ENCODE peak calls at places on chromosomes 5 and 9, in eight cellular contexts. One of them, this sample, is unnamed.

GRCh38 chr5:154714271-154714986 is 40.7 kb upstream of the LARP1 start:
- DNase-seq in GM13977: no peak
- DNase-seq in GM13976: peak; percentile 33
- DNase-seq in IMR-90: peak; percentile 77
- DNase-seq in Caco-2: no peak
- DNase-seq in progenitor cell of endocrine pancreas: no peak
- DNase-seq in psoas muscle: no peak
- DNase-seq in brain microvascular endothelial cell: peak; percentile 37
- DNase-seq in this sample: peak; percentile 30

GRCh38 chr9:132451276-132451675 is 41.3 kb downstream of the CFAP77 start:
- DNase-seq in GM13977: no peak
- DNase-seq in GM13976: no peak
- DNase-seq in IMR-90: no peak
- DNase-seq in Caco-2: no peak
- DNase-seq in progenitor cell of endocrine pancreas: no peak
- DNase-seq in psoas muscle: no peak
- DNase-seq in brain microvascular endothelial cell: no peak
- DNase-seq in this sample: no peak

GRCh38 chr5:145931718-145932117 is 4.7 kb upstream of the SH3RF2 start:
- DNase-seq in GM13977: no peak
- DNase-seq in GM13976: no peak
- DNase-seq in IMR-90: peak; percentile 21
- DNase-seq in Caco-2: no peak
- DNase-seq in progenitor cell of endocrine pancreas: no peak
- DNase-seq in psoas muscle: no peak
- DNase-seq in brain microvascular endothelial cell: no peak
- DNase-seq in this sample: no peak

GRCh38 chr5:131272365-131273123 is 8.7 kb downstream of the CDC42SE2 start:
- DNase-seq in GM13977: peak; percentile 51
- DNase-seq in GM13976: peak; percentile 41
- DNase-seq in IMR-90: peak; percentile 59
- DNase-seq in Caco-2: no peak
- DNase-seq in progenitor cell of endocrine pancreas: no peak
- DNase-seq in psoas muscle: no peak
- DNase-seq in brain microvascular endothelial cell: no peak
- DNase-seq in this sample: no peak

GRCh38 chr5:152306386-152306785 is 98.7 kb downstream of the NMUR2 start:
- DNase-seq in GM13977: no peak
- DNase-seq in GM13976: no peak
- DNase-seq in IMR-90: no peak
- DNase-seq in Caco-2: no peak
- DNase-seq in progenitor cell of endocrine pancreas: no peak
- DNase-seq in psoas muscle: no peak
- DNase-seq in brain microvascular endothelial cell: no peak
- DNase-seq in this sample: no peak

GRCh38 chr9:134536931-134537330 is 104.7 kb upstream of the COL5A1 start:
- DNase-seq in GM13977: no peak
- DNase-seq in GM13976: no peak
- DNase-seq in IMR-90: no peak
- DNase-seq in Caco-2: no peak
- DNase-seq in progenitor cell of endocrine pancreas: no peak
- DNase-seq in psoas muscle: peak; percentile 28
- DNase-seq in brain microvascular endothelial cell: no peak
- DNase-seq in this sample: no peak

GRCh38 chr9:136306691-136307208 is 2.9 kb upstream of the CCDC187 start:
- DNase-seq in GM13977: no peak
- DNase-seq in GM13976: no peak
- DNase-seq in IMR-90: no peak
- DNase-seq in Caco-2: peak; percentile 39
- DNase-seq in progenitor cell of endocrine pancreas: no peak
- DNase-seq in psoas muscle: no peak
- DNase-seq in brain microvascular endothelial cell: no peak
- DNase-seq in this sample: no peak

GRCh38 chr5:159730285-159730684 is 186.0 kb upstream of the ADRA1B start:
- DNase-seq in GM13977: no peak
- DNase-seq in GM13976: no peak
- DNase-seq in IMR-90: no peak
- DNase-seq in Caco-2: no peak
- DNase-seq in progenitor cell of endocrine pancreas: no peak
- DNase-seq in psoas muscle: no peak
- DNase-seq in brain microvascular endothelial cell: no peak
- DNase-seq in this sample: no peak

GRCh38 chr9:135515083-135515511 is 6.1 kb upstream of the LCN1 start:
- DNase-seq in GM13977: peak; percentile 7
- DNase-seq in GM13976: no peak
- DNase-seq in IMR-90: no peak
- DNase-seq in Caco-2: no peak
- DNase-seq in progenitor cell of endocrine pancreas: no peak
- DNase-seq in psoas muscle: no peak
- DNase-seq in brain microvascular endothelial cell: no peak
- DNase-seq in this sample: no peak

GRCh38 chr5:96322865-96323264 is 110.2 kb downstream of the PCSK1 start:
- DNase-seq in GM13977: no peak
- DNase-seq in GM13976: no peak
- DNase-seq in IMR-90: no peak
- DNase-seq in Caco-2: no peak
- DNase-seq in progenitor cell of endocrine pancreas: no peak
- DNase-seq in psoas muscle: no peak
- DNase-seq in brain microvascular endothelial cell: no peak
- DNase-seq in this sample: no peak

GRCh38 chr5:109125755-109126429 is 283.9 kb downstream of the PJA2 start:
- DNase-seq in GM13977: no peak
- DNase-seq in GM13976: no peak
- DNase-seq in IMR-90: no peak
- DNase-seq in Caco-2: no peak
- DNase-seq in progenitor cell of endocrine pancreas: no peak
- DNase-seq in psoas muscle: no peak
- DNase-seq in brain microvascular endothelial cell: no peak
- DNase-seq in this sample: no peak

GRCh38 chr5:74798977-74799911 is 32.2 kb downstream of the NSA2 start:
- DNase-seq in GM13977: no peak
- DNase-seq in GM13976: no peak
- DNase-seq in IMR-90: peak; percentile 20
- DNase-seq in Caco-2: no peak
- DNase-seq in progenitor cell of endocrine pancreas: no peak
- DNase-seq in psoas muscle: no peak
- DNase-seq in brain microvascular endothelial cell: no peak
- DNase-seq in this sample: no peak

GRCh38 chr5:32024751-32025150 is 149.4 kb downstream of the GOLPH3 start:
- DNase-seq in GM13977: no peak
- DNase-seq in GM13976: no peak
- DNase-seq in IMR-90: no peak
- DNase-seq in Caco-2: no peak
- DNase-seq in progenitor cell of endocrine pancreas: no peak
- DNase-seq in psoas muscle: no peak
- DNase-seq in brain microvascular endothelial cell: no peak
- DNase-seq in this sample: no peak

GRCh38 chr5:54651482-54652076 is 134.0 kb downstream of the SNX18 start:
- DNase-seq in GM13977: no peak
- DNase-seq in GM13976: no peak
- DNase-seq in IMR-90: peak; percentile 41
- DNase-seq in Caco-2: no peak
- DNase-seq in progenitor cell of endocrine pancreas: no peak
- DNase-seq in psoas muscle: peak; percentile 80
- DNase-seq in brain microvascular endothelial cell: peak; percentile 29
- DNase-seq in this sample: no peak

GRCh38 chr5:171342362-171343111 is 33.5 kb downstream of the TLX3 start:
- DNase-seq in GM13977: peak; percentile 41
- DNase-seq in GM13976: peak; percentile 67
- DNase-seq in IMR-90: peak; percentile 71
- DNase-seq in Caco-2: peak; percentile 60
- DNase-seq in progenitor cell of endocrine pancreas: no peak
- DNase-seq in psoas muscle: no peak
- DNase-seq in brain microvascular endothelial cell: peak; percentile 65
- DNase-seq in this sample: peak; percentile 36

GRCh38 chr9:130117376-130117775 is 54.8 kb upstream of the NCS1 start:
- DNase-seq in GM13977: no peak
- DNase-seq in GM13976: no peak
- DNase-seq in IMR-90: no peak
- DNase-seq in Caco-2: no peak
- DNase-seq in progenitor cell of endocrine pancreas: no peak
- DNase-seq in psoas muscle: no peak
- DNase-seq in brain microvascular endothelial cell: no peak
- DNase-seq in this sample: no peak

GRCh38 chr5:83562817-83563557 is 91.4 kb downstream of the VCAN start:
- DNase-seq in GM13977: no peak
- DNase-seq in GM13976: no peak
- DNase-seq in IMR-90: peak; percentile 41
- DNase-seq in Caco-2: peak; percentile 44
- DNase-seq in progenitor cell of endocrine pancreas: no peak
- DNase-seq in psoas muscle: no peak
- DNase-seq in brain microvascular endothelial cell: no peak
- DNase-seq in this sample: no peak

GRCh38 chr9:134400283-134400682 is 74.0 kb downstream of the RXRA start:
- DNase-seq in GM13977: no peak
- DNase-seq in GM13976: no peak
- DNase-seq in IMR-90: no peak
- DNase-seq in Caco-2: no peak
- DNase-seq in progenitor cell of endocrine pancreas: no peak
- DNase-seq in psoas muscle: no peak
- DNase-seq in brain microvascular endothelial cell: no peak
- DNase-seq in this sample: no peak

GRCh38 chr9:71524996-71525580 is 243.2 kb downstream of the CEMIP2 start:
- DNase-seq in GM13977: no peak
- DNase-seq in GM13976: no peak
- DNase-seq in IMR-90: no peak
- DNase-seq in Caco-2: no peak
- DNase-seq in progenitor cell of endocrine pancreas: no peak
- DNase-seq in psoas muscle: no peak
- DNase-seq in brain microvascular endothelial cell: no peak
- DNase-seq in this sample: no peak

GRCh38 chr5:86679529-86679928 is 61.8 kb downstream of the COX7C start:
- DNase-seq in GM13977: peak; percentile 7
- DNase-seq in GM13976: no peak
- DNase-seq in IMR-90: peak; percentile 87
- DNase-seq in Caco-2: peak; percentile 9
- DNase-seq in progenitor cell of endocrine pancreas: no peak
- DNase-seq in psoas muscle: no peak
- DNase-seq in brain microvascular endothelial cell: peak; percentile 85
- DNase-seq in this sample: peak; percentile 11

GRCh38 chr9:100098241-100098886 is 436 bp downstream of the ERP44 start:
- DNase-seq in GM13977: peak; percentile 30
- DNase-seq in GM13976: peak; percentile 31
- DNase-seq in IMR-90: peak; percentile 54
- DNase-seq in Caco-2: peak; percentile 84
- DNase-seq in progenitor cell of endocrine pancreas: peak; percentile 26
- DNase-seq in psoas muscle: peak; percentile 82
- DNase-seq in brain microvascular endothelial cell: peak; percentile 44
- DNase-seq in this sample: no peak

GRCh38 chr5:148808864-148809642 is 17.4 kb upstream of the ADRB2 start:
- DNase-seq in GM13977: peak; percentile 59
- DNase-seq in GM13976: peak; percentile 58
- DNase-seq in IMR-90: no peak
- DNase-seq in Caco-2: peak; percentile 4
- DNase-seq in progenitor cell of endocrine pancreas: no peak
- DNase-seq in psoas muscle: peak; percentile 45
- DNase-seq in brain microvascular endothelial cell: no peak
- DNase-seq in this sample: peak; percentile 58

DNA sequence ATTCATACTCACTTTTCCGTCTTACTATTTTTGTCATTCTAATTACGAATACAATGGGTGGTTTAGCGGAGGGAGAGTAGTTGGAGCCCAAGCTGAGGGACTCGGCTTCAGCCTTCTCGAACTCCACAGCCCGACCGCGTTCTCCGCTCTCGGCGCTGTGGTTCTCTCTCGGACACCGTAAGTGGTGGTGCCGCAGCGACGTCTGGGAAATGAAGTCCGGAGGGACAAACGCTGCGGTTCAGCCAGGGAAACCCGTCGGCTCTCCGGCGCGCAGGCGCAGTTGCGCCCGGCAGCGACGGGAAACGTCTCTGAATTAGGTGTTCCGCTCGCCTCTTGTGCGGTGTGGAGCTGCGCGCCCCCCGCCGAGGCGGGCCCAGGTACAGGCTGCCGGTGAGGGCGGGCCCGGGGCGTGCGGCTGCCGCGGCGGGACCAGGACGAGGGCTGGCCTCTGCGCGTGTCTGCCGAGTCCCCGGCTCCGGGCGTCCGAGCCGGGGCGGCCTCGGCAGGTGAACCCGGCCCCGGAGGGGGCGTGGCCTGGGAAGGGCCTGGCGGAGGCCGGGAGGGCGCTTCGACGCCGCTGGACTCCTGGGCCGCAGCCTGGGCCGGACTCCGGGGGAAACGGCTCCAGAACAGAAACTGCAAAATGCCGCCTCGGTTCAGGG is at the start of gene ZNF879:
- DNase-seq in GM13977: peak; percentile 59
- DNase-seq in GM13976: peak; percentile 60
- DNase-seq in IMR-90: peak; percentile 94
- DNase-seq in Caco-2: peak; percentile 92
- DNase-seq in progenitor cell of endocrine pancreas: peak; percentile 87
- DNase-seq in psoas muscle: peak; percentile 97
- DNase-seq in brain microvascular endothelial cell: peak; percentile 94
- DNase-seq in this sample: peak; percentile 65
- TF ChIP-seq CTCF in GM13977: no peak
- TF ChIP-seq CTCF in GM13976: no peak
- TF ChIP-seq CTCF in IMR-90: no peak
- TF ChIP-seq CTCF in Caco-2: peak; percentile 15
- TF ChIP-seq CTCF in progenitor cell of endocrine pancreas: no peak
- TF ChIP-seq CTCF in psoas muscle: no peak
- TF ChIP-seq CTCF in brain microvascular endothelial cell: no peak
- TF ChIP-seq CTCF in this sample: no peak

DNA sequence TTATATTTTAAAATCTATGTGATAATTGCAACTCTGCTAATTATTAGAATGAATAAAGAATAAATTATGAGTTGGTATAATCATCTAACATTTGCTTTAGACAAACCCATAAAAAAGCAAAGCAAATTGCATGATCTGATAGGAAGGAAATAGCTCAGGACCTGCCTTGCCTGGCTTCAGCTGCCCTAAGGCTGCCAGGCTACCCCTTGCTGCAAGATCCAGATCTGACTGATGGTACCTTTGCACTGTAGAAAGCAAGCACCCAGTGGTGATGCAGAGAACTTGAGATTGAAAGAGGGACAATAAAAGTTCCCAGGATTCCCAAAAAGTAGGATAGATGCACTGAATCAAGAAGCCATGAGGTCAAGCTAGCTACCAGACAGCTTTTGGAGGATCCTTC is 100.9 kb upstream of the FSTL4 start:
- DNase-seq in GM13977: no peak
- DNase-seq in GM13976: no peak
- DNase-seq in IMR-90: no peak
- DNase-seq in Caco-2: no peak
- DNase-seq in progenitor cell of endocrine pancreas: no peak
- DNase-seq in psoas muscle: no peak
- DNase-seq in brain microvascular endothelial cell: no peak
- DNase-seq in this sample: no peak
- TF ChIP-seq CTCF in GM13977: no peak
- TF ChIP-seq CTCF in GM13976: no peak
- TF ChIP-seq CTCF in IMR-90: no peak
- TF ChIP-seq CTCF in Caco-2: no peak
- TF ChIP-seq CTCF in progenitor cell of endocrine pancreas: no peak
- TF ChIP-seq CTCF in psoas muscle: no peak
- TF ChIP-seq CTCF in brain microvascular endothelial cell: no peak
- TF ChIP-seq CTCF in this sample: no peak

GRCh38 chr5:2015116-2015848 is 132.6 kb upstream of the IRX4 start:
- DNase-seq in GM13977: no peak
- DNase-seq in GM13976: no peak
- DNase-seq in IMR-90: no peak
- DNase-seq in Caco-2: no peak
- DNase-seq in progenitor cell of endocrine pancreas: no peak
- DNase-seq in psoas muscle: no peak
- DNase-seq in brain microvascular endothelial cell: no peak
- DNase-seq in this sample: no peak
- TF ChIP-seq CTCF in GM13977: no peak
- TF ChIP-seq CTCF in GM13976: no peak
- TF ChIP-seq CTCF in IMR-90: no peak
- TF ChIP-seq CTCF in Caco-2: no peak
- TF ChIP-seq CTCF in progenitor cell of endocrine pancreas: peak; percentile 45
- TF ChIP-seq CTCF in psoas muscle: no peak
- TF ChIP-seq CTCF in brain microvascular endothelial cell: no peak
- TF ChIP-seq CTCF in this sample: no peak

GRCh38 chr5:174096619-174097018 is 51.1 kb downstream of the NSG2 start:
- DNase-seq in GM13977: no peak
- DNase-seq in GM13976: no peak
- DNase-seq in IMR-90: no peak
- DNase-seq in Caco-2: no peak
- DNase-seq in progenitor cell of endocrine pancreas: no peak
- DNase-seq in psoas muscle: no peak
- DNase-seq in brain microvascular endothelial cell: no peak
- DNase-seq in this sample: no peak
- TF ChIP-seq CTCF in GM13977: no peak
- TF ChIP-seq CTCF in GM13976: no peak
- TF ChIP-seq CTCF in IMR-90: no peak
- TF ChIP-seq CTCF in Caco-2: no peak
- TF ChIP-seq CTCF in progenitor cell of endocrine pancreas: no peak
- TF ChIP-seq CTCF in psoas muscle: no peak
- TF ChIP-seq CTCF in brain microvascular endothelial cell: no peak
- TF ChIP-seq CTCF in this sample: no peak

This sample was measured in GM20000.